ENCODE peak calls at places on chromosomes 13 and 19, in nine cellular contexts. G is HepG2, Q is nephron progenitor cell, N is omental fat pad, B is foreskin keratinocyte, P is GM20000, R is GM06990, K is lower lobe of right lung, F is endodermal cell. D is an unnamed sample.

GRCh38 chr13:93080587-93080986 is 146.0 kb upstream of the GPC6 start:
- DNase-seq in R (no peak), B (peak), N (no peak), G (no peak), K (no peak), P (no peak), Q (no peak), F (no peak), D (no peak)

GRCh38 chr13:48731957-48732569 is 78.3 kb downstream of the CYSLTR2 start:
- DNase-seq in G (peak), F (peak), K (peak), Q (peak), P (peak), N (no peak), R (peak), B (no peak), D (peak)

GRCh38 chr19:45901432-45901903 is 945 bp downstream of the MYPOP start:
- DNase-seq in R (no peak), P (peak), G (no peak), F (peak), Q (peak), B (no peak), N (peak), K (peak), D (no peak)

GRCh38 chr13:46146898-46147297 is 35.1 kb downstream of the LCP1 start:
- DNase-seq in Q (peak), N (no peak), K (no peak), P (no peak), F (peak), B (no peak), G (peak), R (no peak), D (peak)

GRCh38 chr13:27219611-27220010 is 31.7 kb upstream of the RPL21 start:
- DNase-seq in R (no peak), Q (no peak), F (no peak), B (no peak), G (no peak), N (no peak), P (no peak), K (no peak), D (no peak)

GRCh38 chr19:44764975-44765948 is 12.4 kb upstream of the CBLC start:
- DNase-seq in G (peak), Q (no peak), F (no peak), P (no peak), N (no peak), B (no peak), R (no peak), K (peak), D (no peak)

GRCh38 chr13:44921931-44922758 is 67.1 kb downstream of the NUFIP1 start:
- DNase-seq in F (no peak), R (no peak), K (no peak), B (peak), P (no peak), G (peak), Q (no peak), N (no peak), D (no peak)

GRCh38 chr19:53102701-53103140 is 501 bp downstream of the ZNF160 start:
- DNase-seq in N (no peak), B (no peak), R (peak), F (peak), Q (peak), G (no peak), K (peak), P (peak), D (peak)

GRCh38 chr19:51091126-51091525 is 8.4 kb upstream of the KLK14 start:
- DNase-seq in G (no peak), K (no peak), B (no peak), P (no peak), F (no peak), N (no peak), Q (no peak), R (no peak), D (no peak)

DNA sequence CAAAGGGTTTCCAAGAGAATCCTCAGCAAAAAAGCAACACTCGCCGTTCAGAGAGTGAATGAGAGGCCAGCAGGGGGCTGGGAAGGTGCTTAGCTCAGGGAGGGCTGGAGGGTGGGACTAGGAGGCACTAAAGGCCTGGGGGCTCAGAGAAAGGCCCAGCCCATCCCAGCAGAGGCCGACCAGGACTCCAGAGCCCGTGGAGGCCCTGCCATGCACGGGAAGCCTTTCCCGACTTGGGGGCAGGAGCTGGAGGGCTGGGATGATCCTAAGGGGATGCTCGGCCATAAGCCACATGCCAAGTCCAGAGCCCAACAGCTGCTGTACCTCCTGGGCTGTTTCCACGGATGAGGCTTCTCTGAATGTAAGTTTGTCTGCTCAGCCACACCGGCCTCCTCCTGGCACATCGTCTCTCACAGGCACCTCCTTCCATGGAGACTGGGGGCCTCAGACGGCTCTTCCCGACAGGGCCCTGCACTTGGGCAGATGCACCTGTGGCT is 19.5 kb downstream of the RASA3 start:
- DNase-seq in F (peak), N (no peak), B (no peak), P (no peak), G (no peak), Q (no peak), R (no peak), K (no peak), D (no peak)
- TF ChIP-seq CTCF in F (peak), N (no peak), B (no peak), P (no peak), G (no peak), Q (no peak), R (no peak), K (no peak), D (peak)

DNA sequence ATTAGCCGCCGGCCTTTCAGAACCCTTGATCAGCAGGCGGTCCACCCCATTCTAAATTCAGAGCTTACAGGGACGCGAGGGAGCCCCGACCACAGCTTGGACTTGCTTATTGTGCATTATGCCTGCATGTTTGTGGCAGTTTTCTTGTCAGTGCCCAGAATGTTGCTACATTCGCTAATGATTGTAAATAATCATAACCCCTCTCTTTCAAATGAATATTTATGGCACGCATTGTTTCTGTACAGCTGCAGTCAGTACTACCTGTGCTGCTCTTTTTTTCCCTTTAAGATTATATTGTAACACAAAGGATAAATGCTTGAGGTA is 321 bp upstream of the VPS36 start:
- DNase-seq in G (no peak), Q (no peak), P (no peak), F (no peak), R (no peak), N (no peak), K (no peak), B (no peak), D (no peak)
- TF ChIP-seq CTCF in G (no peak), Q (peak), P (no peak), F (peak), R (no peak), N (no peak), K (no peak), B (no peak), D (peak)

GRCh38 chr19:39846678-39847486 is 703 bp upstream of the FBL start:
- DNase-seq in K (no peak), B (no peak), F (peak), Q (no peak), G (no peak), N (no peak), R (no peak), P (no peak), D (no peak)

GRCh38 chr19:39846176-39846677 is at the start of gene FBL:
- DNase-seq in N (peak), R (peak), Q (peak), P (peak), G (peak), K (peak), F (peak), B (peak), D (peak)

GRCh38 chr19:39845172-39845571 is 1.0 kb downstream of the FBL start:
- DNase-seq in B (no peak), P (no peak), K (no peak), G (no peak), R (no peak), F (no peak), N (no peak), Q (no peak), D (no peak)

GRCh38 chr19:39843919-39844793 is 2.0 kb downstream of the FBL start:
- DNase-seq in F (no peak), P (peak), G (peak), Q (no peak), K (no peak), R (no peak), N (no peak), B (no peak), D (peak)

DNA sequence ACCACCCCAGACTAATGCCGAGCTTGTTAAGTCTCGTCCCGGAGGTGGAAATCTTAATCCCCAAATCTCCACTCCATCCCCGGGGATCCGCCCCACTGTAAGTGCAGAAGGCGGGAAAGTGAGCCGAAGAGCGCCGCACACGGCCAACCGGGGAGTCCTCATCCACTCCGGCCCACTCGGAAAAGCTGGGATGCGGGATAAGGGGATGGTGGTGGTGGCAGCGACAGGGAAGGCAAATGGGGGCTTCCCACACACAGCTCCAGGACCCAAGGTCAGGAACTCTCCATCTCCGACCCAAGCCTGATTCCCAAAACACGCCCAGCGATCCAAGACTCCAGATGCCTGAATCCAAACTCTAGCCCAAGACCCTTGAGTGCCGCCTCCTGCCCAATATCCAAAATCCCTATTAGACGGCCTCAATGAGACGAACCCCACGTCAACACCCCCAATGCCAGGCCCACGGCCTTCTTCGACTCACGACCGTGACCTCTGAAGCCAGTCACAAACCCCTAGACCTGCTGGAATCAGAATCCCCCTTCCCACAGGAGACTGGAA is 481 bp downstream of the FBL start:
- DNase-seq in K (no peak), B (no peak), P (no peak), Q (peak), G (no peak), F (no peak), R (peak), N (no peak), D (no peak)
- TF ChIP-seq CTCF in K (no peak), B (no peak), P (no peak), Q (no peak), G (peak), F (no peak), R (peak), N (no peak), D (no peak)

GRCh38 chr13:30702006-30702405 is 33.3 kb upstream of the ALOX5AP start:
- DNase-seq in P (no peak), F (peak), G (no peak), K (no peak), Q (no peak), R (no peak), N (no peak), B (no peak), D (no peak)
- TF ChIP-seq CTCF in P (no peak), F (peak), G (no peak), K (no peak), Q (no peak), R (no peak), N (no peak), B (no peak), D (peak)

GRCh38 chr19:8456064-8456463 is 11.3 kb downstream of the HNRNPM start:
- DNase-seq in Q (peak), K (no peak), P (no peak), N (no peak), R (no peak), F (peak), B (no peak), G (no peak), D (peak)
- TF ChIP-seq CTCF in Q (no peak), K (peak), P (no peak), N (no peak), R (no peak), F (peak), B (peak), G (peak), D (peak)

GRCh38 chr13:79060216-79060615 is 345.8 kb downstream of the RBM26 start:
- DNase-seq in F (no peak), R (no peak), N (no peak), G (no peak), P (no peak), B (no peak), K (no peak), Q (no peak), D (no peak)
- TF ChIP-seq CTCF in F (peak), R (no peak), N (no peak), G (no peak), P (no peak), B (peak), K (no peak), Q (no peak), D (peak)

GRCh38 chr19:15260939-15261338 is 28.7 kb upstream of the EPHX3 start:
- DNase-seq in B (no peak), G (no peak), R (no peak), N (no peak), Q (no peak), F (no peak), P (no peak), K (no peak), D (no peak)
- TF ChIP-seq CTCF in B (peak), G (peak), R (peak), N (no peak), Q (no peak), F (peak), P (no peak), K (no peak), D (peak)

GRCh38 chr19:8069116-8069973 is 16.8 kb downstream of the CCL25 start:
- DNase-seq in R (no peak), N (no peak), G (no peak), P (no peak), Q (no peak), K (no peak), B (no peak), F (peak), D (no peak)
- TF ChIP-seq CTCF in R (peak), N (no peak), G (peak), P (peak), Q (peak), K (peak), B (peak), F (peak), D (peak)

DNA sequence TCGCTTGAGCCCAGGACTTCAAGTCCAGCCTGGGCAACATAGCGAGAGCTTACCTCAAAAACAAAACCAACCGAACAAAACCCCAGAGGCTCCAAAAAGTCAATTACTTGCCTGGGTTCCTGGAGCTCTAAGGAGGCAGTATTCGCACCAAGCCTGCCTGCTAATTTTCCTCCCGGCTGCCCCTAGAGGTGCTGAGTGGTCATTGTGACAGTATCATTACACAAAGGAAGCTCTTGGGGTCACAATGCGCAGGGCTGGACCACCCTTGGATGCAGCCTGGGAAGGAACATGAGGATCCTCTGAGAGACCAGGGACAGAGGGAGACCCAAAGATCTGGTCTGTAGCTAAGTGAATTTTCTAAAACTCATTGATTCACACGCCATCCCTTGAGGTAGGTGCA is 8.5 kb upstream of the PEX11G start:
- DNase-seq in K (no peak), R (no peak), N (no peak), P (no peak), Q (peak), G (no peak), B (no peak), F (peak), D (peak)
- TF ChIP-seq CTCF in K (no peak), R (peak), N (no peak), P (peak), Q (peak), G (peak), B (peak), F (peak), D (peak)

DNA sequence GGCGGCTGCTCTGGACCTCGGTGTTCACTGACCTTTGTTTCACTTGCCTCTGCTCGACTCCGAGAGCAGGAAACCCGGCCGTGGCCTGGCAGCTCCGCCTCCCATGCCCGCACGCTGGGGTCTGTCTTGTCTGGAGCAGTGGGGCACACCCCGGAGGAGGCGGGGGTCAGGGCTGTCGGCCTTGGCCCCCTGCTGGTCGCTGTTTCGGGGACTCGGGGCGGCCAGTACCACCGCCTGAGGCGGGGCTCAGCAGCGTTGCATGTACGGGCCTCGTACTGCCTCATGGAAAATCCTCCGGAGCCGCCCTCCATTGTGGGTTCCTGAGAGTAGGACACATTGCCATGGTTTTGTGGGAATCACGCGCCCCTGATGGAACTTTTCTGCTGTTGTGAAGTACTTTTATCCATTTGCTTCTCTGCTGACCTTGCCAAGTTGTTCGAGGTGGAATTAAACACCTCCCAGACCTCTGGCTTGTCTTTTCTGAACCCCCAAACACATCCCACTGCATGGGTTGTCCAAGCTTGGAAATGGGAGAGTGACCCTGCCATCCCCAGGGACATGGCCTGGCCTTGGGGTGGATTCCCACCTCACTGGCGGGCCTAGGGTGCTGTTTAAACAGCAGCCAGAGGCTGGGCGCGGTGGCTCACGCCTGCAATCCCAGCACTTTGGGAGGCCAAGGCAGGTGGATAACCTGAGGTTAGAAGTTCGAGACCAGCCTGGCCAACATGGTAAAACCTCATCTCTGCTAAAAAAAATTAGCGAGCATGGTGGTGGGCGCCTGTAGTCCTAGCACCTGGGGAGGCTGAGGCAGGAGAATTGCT is 5.5 kb upstream of the NDUFS7 start:
- DNase-seq in F (no peak), P (no peak), K (no peak), N (no peak), G (no peak), Q (no peak), B (no peak), R (no peak), D (no peak)
- TF ChIP-seq CTCF in F (no peak), P (no peak), K (no peak), N (no peak), G (peak), Q (no peak), B (no peak), R (no peak), D (no peak)